ENCODE peak calls at places on chromosomes 1 and 21, in five cellular contexts. E, C, H, U and F are unnamed samples.

GRCh38 chr1:222288056-222288455 is 259.8 kb downstream of the HHIPL2 start:
- DNase-seq in E (peak), H (no peak), U (no peak), C (peak), F (no peak)

GRCh38 chr1:236289492-236290131 is 7.9 kb upstream of the ERO1B start:
- DNase-seq in U (no peak), E (no peak), C (no peak), H (no peak), F (no peak)

GRCh38 chr1:181416268-181416855 is 67.0 kb upstream of the CACNA1E start:
- DNase-seq in C (no peak), U (no peak), E (no peak), H (no peak), F (no peak)

GRCh38 chr1:221756830-221757551 is 15.1 kb upstream of the DUSP10 start:
- DNase-seq in C (no peak), H (no peak), U (no peak), E (no peak), F (no peak)

GRCh38 chr1:184310157-184310819 is 76.5 kb upstream of the C1orf21 start:
- DNase-seq in H (no peak), C (no peak), U (no peak), E (no peak), F (no peak)

GRCh38 chr1:41439234-41439633 is 45.2 kb downstream of the EDN2 start:
- DNase-seq in C (no peak), U (peak), E (no peak), H (no peak), F (no peak)

GRCh38 chr1:6280761-6281451 is 20.0 kb upstream of the GPR153 start:
- DNase-seq in E (peak), C (no peak), U (no peak), H (no peak), F (no peak)

GRCh38 chr1:9576903-9577302 is 11.8 kb upstream of the TMEM201 start:
- DNase-seq in H (no peak), E (no peak), C (no peak), U (no peak), F (no peak)

GRCh38 chr1:184212649-184213314 is 161.3 kb downstream of the TSEN15 start:
- DNase-seq in H (peak), U (no peak), C (peak), E (peak), F (peak)

DNA sequence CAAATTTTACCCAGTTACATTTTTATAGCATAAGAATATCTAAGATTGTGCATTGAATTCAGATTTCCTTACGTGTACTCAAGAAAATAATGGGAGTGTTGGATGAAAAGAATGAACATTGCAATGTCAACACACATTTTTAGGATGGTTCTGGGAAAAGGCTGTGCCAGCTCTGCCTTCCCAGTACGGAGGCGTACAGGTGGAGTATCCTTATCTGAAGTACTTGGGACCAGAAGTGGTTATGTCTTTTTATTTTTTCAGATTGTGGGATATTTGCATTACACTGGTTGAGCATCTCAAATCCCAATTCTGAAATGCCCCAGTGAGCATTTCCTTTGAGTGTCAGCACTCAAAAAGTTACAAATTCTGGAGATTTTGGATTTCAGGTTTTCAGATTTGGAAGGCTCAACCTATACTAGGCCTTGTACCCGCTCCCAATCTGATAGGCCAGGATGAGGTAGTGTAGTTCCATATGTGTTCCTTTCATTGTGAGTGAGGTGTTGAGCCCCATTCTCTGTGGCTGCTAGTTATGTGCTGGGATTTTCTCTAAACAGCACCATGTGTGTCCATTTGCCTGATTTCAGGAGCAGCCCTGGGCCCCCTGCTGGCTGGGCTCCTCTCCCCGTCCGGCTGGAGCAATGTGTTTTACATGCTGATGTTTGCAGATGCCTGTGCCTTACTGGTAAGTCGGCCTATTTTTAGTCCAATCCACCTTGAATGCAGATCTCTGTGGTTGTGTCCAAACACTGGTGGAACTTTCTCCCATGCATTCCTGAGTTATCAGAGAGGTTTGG is 60.8 kb downstream of the SLC37A1 start:
- DNase-seq in C (no peak), E (peak), U (no peak), H (peak), F (no peak)
- TF ChIP-seq CTCF in C (no peak), E (peak), U (no peak), H (no peak), F (peak)

DNA sequence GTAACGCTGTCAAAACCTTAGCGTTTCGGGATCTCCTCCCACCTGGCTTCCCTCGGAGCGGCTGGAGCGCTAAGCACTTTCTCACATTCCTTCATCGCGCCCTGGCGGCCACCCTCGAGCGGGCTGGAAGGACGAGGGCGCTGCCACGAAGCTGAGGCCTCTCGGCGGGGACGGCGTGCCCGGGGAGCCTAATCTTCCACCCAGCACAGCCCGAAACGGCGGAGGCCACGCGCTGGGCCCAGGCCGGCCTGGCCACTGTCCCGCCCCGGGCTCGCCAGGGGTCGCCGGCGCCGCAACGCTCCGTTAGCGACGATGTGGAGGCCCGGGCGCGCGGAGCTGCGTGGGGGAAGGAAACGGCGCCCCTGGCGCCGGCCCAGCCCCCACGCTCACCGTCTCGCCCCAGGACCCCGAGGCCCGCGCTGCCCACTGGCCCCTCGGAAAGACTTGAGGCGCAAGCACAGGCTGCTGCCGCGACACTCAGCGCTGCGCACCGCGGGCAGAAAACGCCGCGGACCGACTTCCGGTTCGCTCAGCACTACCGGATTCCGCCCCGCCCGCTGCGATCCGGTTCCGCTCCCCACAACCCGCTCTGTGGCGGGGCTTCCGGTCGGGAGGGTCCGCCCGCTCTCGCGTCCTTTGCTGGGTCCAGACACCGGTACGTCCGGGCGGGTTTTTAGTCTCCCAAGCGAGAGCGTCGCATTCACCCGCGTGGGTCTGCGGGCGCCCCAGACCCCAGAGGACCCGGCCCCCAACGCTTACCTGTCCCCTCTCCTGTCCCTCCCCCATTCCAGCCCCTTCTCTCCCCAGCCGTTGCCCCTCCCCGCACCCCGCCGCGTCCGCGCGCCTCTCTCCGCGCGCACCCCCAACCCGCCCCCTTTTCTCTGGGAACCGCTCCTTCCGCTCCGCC is at the start of gene YBEY:
- DNase-seq in H (peak), C (peak), U (peak), E (peak), F (peak)
- TF ChIP-seq CTCF in H (peak), C (peak), U (peak), E (peak), F (peak)

GRCh38 chr1:226549937-226550670 is 1.5 kb downstream of the STUM start:
- DNase-seq in C (peak), U (peak), H (peak), E (peak), F (no peak)
- TF ChIP-seq CTCF in C (no peak), U (no peak), H (no peak), E (no peak), F (peak)

GRCh38 chr1:67850151-67850551 is 16.9 kb upstream of the GNG12 start:
- DNase-seq in U (no peak), E (peak), H (no peak), C (peak), F (no peak)
- TF ChIP-seq CTCF in U (peak), E (peak), H (peak), C (peak), F (peak)

GRCh38 chr1:224897928-224898327 is 31.5 kb upstream of the DNAH14 start:
- DNase-seq in U (no peak), E (no peak), H (no peak), C (no peak), F (no peak)
- TF ChIP-seq CTCF in U (no peak), E (no peak), H (no peak), C (no peak), F (no peak)

GRCh38 chr1:61077676-61078521 is 4.5 kb upstream of the NFIA start:
- DNase-seq in U (peak), H (peak), C (peak), E (peak), F (peak)
- TF ChIP-seq CTCF in U (no peak), H (no peak), C (no peak), E (no peak), F (no peak)

GRCh38 chr1:155060736-155061135 is 2.8 kb upstream of the EFNA4 start:
- DNase-seq in E (no peak), C (no peak), H (no peak), U (no peak), F (no peak)

GRCh38 chr1:155062702-155063411 is 683 bp upstream of the EFNA4 start:
- DNase-seq in E (peak), U (peak), C (no peak), H (peak), F (no peak)

GRCh38 chr1:155061381-155062150 is 2.0 kb upstream of the EFNA4 start:
- DNase-seq in C (peak), E (peak), U (peak), H (peak), F (no peak)

GRCh38 chr1:155063550-155064108 is at the start of gene EFNA4:
- DNase-seq in U (no peak), E (peak), H (peak), C (peak), F (no peak)

GRCh38 chr1:155062151-155062686 is 1.3 kb upstream of the EFNA4 start:
- DNase-seq in E (no peak), H (no peak), C (no peak), U (no peak), F (no peak)
- TF ChIP-seq CTCF in E (no peak), H (no peak), C (no peak), U (no peak), F (no peak)